ENCODE peak calls at places on chromosomes 2 and 18, in six cellular contexts. One of them, this sample, is unnamed.

GRCh38 chr18:48442761-48443160 is 33.6 kb upstream of the ZBTB7C start:
- DNase-seq in K562: no peak
- DNase-seq in GM12891: no peak
- DNase-seq in H1: no peak
- DNase-seq in GM12878: no peak
- DNase-seq in HepG2: no peak
- DNase-seq in this sample: no peak

GRCh38 chr2:10384089-10384734 is 63.9 kb downstream of the ODC1 start:
- DNase-seq in K562: no peak
- DNase-seq in GM12891: no peak
- DNase-seq in H1: no peak
- DNase-seq in GM12878: no peak
- DNase-seq in HepG2: no peak
- DNase-seq in this sample: no peak

GRCh38 chr2:62783679-62784078 is 78.2 kb downstream of the EHBP1 start:
- DNase-seq in K562: no peak
- DNase-seq in GM12891: no peak
- DNase-seq in H1: no peak
- DNase-seq in GM12878: no peak
- DNase-seq in HepG2: no peak
- DNase-seq in this sample: no peak

GRCh38 chr2:151828143-151828889 is at the start of gene ARL5A:
- DNase-seq in K562: peak; percentile 99
- DNase-seq in GM12891: peak; percentile 74
- DNase-seq in H1: peak; percentile 97
- DNase-seq in GM12878: peak; percentile 92
- DNase-seq in HepG2: peak; percentile 95
- DNase-seq in this sample: peak; percentile 79

GRCh38 chr18:72119082-72119481 is 425.1 kb downstream of the CBLN2 start:
- DNase-seq in K562: no peak
- DNase-seq in GM12891: no peak
- DNase-seq in H1: no peak
- DNase-seq in GM12878: no peak
- DNase-seq in HepG2: no peak
- DNase-seq in this sample: no peak

GRCh38 chr2:23495661-23496114 is 110.7 kb downstream of the KLHL29 start:
- DNase-seq in K562: no peak
- DNase-seq in GM12891: no peak
- DNase-seq in H1: no peak
- DNase-seq in GM12878: no peak
- DNase-seq in HepG2: no peak
- DNase-seq in this sample: no peak

GRCh38 chr2:81304154-81304830 is 999.7 kb upstream of the LRRTM1 start:
- DNase-seq in K562: no peak
- DNase-seq in GM12891: no peak
- DNase-seq in H1: no peak
- DNase-seq in GM12878: no peak
- DNase-seq in HepG2: no peak
- DNase-seq in this sample: no peak

GRCh38 chr2:231554748-231555545 is 24.7 kb upstream of the NMUR1 start:
- DNase-seq in K562: no peak
- DNase-seq in GM12891: no peak
- DNase-seq in H1: no peak
- DNase-seq in GM12878: no peak
- DNase-seq in HepG2: no peak
- DNase-seq in this sample: no peak

GRCh38 chr2:213108308-213108707 is 43.1 kb downstream of the IKZF2 start:
- DNase-seq in K562: no peak
- DNase-seq in GM12891: no peak
- DNase-seq in H1: no peak
- DNase-seq in GM12878: no peak
- DNase-seq in HepG2: no peak
- DNase-seq in this sample: no peak

GRCh38 chr18:54973046-54973445 is 13.8 kb upstream of the CCDC68 start:
- DNase-seq in K562: no peak
- DNase-seq in GM12891: no peak
- DNase-seq in H1: no peak
- DNase-seq in GM12878: no peak
- DNase-seq in HepG2: no peak
- DNase-seq in this sample: no peak

GRCh38 chr2:85405076-85405402 is 5.1 kb downstream of the CAPG start:
- DNase-seq in K562: no peak
- DNase-seq in GM12891: no peak
- DNase-seq in H1: no peak
- DNase-seq in GM12878: no peak
- DNase-seq in HepG2: no peak
- DNase-seq in this sample: no peak

GRCh38 chr2:85410584-85411404 is 628 bp upstream of the CAPG start:
- DNase-seq in K562: no peak
- DNase-seq in GM12891: no peak
- DNase-seq in H1: no peak
- DNase-seq in GM12878: no peak
- DNase-seq in HepG2: peak; percentile 28
- DNase-seq in this sample: no peak

GRCh38 chr2:85413592-85414421 is 3.6 kb upstream of the CAPG start:
- DNase-seq in K562: peak; percentile 90
- DNase-seq in GM12891: no peak
- DNase-seq in H1: peak; percentile 71
- DNase-seq in GM12878: no peak
- DNase-seq in HepG2: no peak
- DNase-seq in this sample: no peak

GRCh38 chr2:85411405-85411748 is 1.2 kb upstream of the CAPG start:
- DNase-seq in K562: no peak
- DNase-seq in GM12891: no peak
- DNase-seq in H1: no peak
- DNase-seq in GM12878: no peak
- DNase-seq in HepG2: no peak
- DNase-seq in this sample: no peak

DNA sequence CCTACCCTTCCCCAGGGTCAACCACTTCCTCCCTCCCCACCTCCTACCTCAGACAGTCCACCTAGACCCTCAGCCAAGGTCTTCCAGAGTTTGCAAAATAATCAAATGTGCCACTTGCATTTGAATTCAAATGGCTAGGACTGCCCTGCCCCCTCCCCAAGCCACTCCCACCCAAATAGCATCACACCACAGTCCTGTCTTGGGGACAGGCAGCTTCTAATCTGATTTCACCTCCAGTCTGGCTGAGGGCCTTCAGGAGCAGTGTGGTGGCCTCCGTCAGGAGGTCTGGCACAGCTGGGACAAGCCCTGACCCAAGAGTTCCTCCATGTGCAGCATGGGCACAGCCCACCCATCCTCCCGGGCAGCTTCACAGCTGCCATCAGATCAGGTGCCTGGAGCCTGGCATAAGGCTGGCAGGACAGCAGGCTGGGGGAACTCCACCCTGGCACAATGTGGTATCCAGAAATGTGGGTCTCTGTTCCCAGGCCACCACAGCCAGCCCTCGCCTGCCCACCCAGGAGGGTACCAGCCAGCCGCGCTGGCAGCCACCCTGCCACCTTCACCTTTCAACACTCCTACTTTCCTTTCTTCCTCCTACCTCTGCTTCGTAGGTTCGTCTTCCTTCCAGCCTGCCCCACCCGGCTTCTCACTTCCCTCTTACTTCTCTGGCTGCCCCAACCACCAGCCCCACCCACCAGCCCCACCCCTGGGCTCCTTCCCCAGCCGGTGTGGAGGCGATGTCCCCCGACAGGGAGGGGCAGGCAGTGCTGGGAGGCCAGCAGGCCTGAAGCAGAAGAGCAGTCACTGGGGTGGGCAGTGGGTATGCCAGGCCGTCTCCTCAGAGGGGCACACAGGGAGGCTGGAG is at the start of gene CAPG:
- DNase-seq in K562: peak; percentile 79
- DNase-seq in GM12891: peak; percentile 75
- DNase-seq in H1: peak; percentile 53
- DNase-seq in GM12878: no peak
- DNase-seq in HepG2: no peak
- DNase-seq in this sample: peak; percentile 83
- TF ChIP-seq POLR2A in K562: no peak
- TF ChIP-seq POLR2A in GM12891: no peak
- TF ChIP-seq POLR2A in H1: no peak
- TF ChIP-seq POLR2A in GM12878: no peak
- TF ChIP-seq POLR2A in HepG2: no peak
- TF ChIP-seq POLR2A in this sample: no peak

GRCh38 chr18:21099442-21099841 is 12.2 kb downstream of the ROCK1 start:
- DNase-seq in K562: no peak
- DNase-seq in GM12891: no peak
- DNase-seq in H1: no peak
- DNase-seq in GM12878: no peak
- DNase-seq in HepG2: no peak
- DNase-seq in this sample: no peak

GRCh38 chr18:21101172-21101571 is 10.4 kb downstream of the ROCK1 start:
- DNase-seq in K562: no peak
- DNase-seq in GM12891: no peak
- DNase-seq in H1: no peak
- DNase-seq in GM12878: no peak
- DNase-seq in HepG2: no peak
- DNase-seq in this sample: no peak

GRCh38 chr18:21100678-21101077 is 10.9 kb downstream of the ROCK1 start:
- DNase-seq in K562: no peak
- DNase-seq in GM12891: no peak
- DNase-seq in H1: no peak
- DNase-seq in GM12878: no peak
- DNase-seq in HepG2: no peak
- DNase-seq in this sample: no peak

GRCh38 chr18:21096760-21097159 is 14.9 kb downstream of the ROCK1 start:
- DNase-seq in K562: no peak
- DNase-seq in GM12891: no peak
- DNase-seq in H1: no peak
- DNase-seq in GM12878: no peak
- DNase-seq in HepG2: no peak
- DNase-seq in this sample: no peak

DNA sequence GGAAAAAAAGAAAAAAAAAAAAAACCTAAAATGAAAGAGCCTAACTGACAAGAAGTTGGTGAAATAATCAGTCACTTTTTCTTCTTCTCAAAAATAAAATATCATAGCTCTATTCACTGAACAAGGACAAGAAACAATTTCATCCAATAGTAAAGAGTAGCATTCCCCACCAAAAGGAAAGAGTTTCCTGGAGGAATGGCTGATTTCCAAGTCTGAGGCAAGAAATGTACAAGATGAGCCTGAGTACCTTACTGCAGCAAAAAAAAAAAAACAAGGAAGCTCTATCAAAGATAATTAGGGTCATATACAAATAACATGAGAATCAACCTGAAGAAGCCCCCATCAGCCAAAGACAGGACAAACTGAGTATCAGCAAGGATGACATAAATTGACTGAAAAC is 11.5 kb downstream of the ROCK1 start:
- DNase-seq in K562: no peak
- DNase-seq in GM12891: no peak
- DNase-seq in H1: no peak
- DNase-seq in GM12878: no peak
- DNase-seq in HepG2: no peak
- DNase-seq in this sample: no peak
- TF ChIP-seq TAF1 in K562: no peak
- TF ChIP-seq TAF1 in GM12891: no peak
- TF ChIP-seq TAF1 in H1: no peak
- TF ChIP-seq TAF1 in GM12878: no peak
- TF ChIP-seq TAF1 in HepG2: no peak
- TF ChIP-seq TAF1 in this sample: no peak

DNA sequence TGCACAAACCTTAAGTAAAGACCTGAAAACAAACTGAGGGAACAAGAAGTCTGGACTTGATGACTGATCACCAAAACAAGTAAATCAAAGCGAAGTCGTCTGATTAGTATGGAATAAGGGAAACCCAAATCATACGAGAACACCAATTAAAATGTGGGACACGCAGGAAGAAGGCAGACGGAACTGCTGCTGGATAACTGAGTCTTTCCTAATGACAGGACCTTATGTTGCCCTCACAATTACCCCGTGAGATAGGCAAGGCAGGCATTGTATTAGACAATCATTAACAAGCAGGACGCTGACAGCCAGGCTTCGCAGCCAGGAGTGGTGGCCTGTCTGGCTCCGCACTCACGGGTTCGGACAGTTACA is 614 bp upstream of the COQ10B start:
- DNase-seq in K562: no peak
- DNase-seq in GM12891: no peak
- DNase-seq in H1: no peak
- DNase-seq in GM12878: no peak
- DNase-seq in HepG2: no peak
- DNase-seq in this sample: no peak
- TF ChIP-seq POLR2A in K562: peak; percentile 55
- TF ChIP-seq POLR2A in GM12891: no peak
- TF ChIP-seq POLR2A in H1: no peak
- TF ChIP-seq POLR2A in GM12878: no peak
- TF ChIP-seq POLR2A in HepG2: peak; percentile 70
- TF ChIP-seq POLR2A in this sample: no peak

GRCh38 chr2:233353769-233354499 is at the start of gene DGKD:
- DNase-seq in K562: peak; percentile 90
- DNase-seq in GM12891: peak; percentile 82
- DNase-seq in H1: peak; percentile 84
- DNase-seq in GM12878: no peak
- DNase-seq in HepG2: peak; percentile 79
- DNase-seq in this sample: peak; percentile 85
- TF ChIP-seq TAF1 in K562: no peak
- TF ChIP-seq TAF1 in GM12891: peak; percentile 40
- TF ChIP-seq TAF1 in H1: no peak
- TF ChIP-seq TAF1 in GM12878: peak; percentile 61
- TF ChIP-seq TAF1 in HepG2: peak; percentile 17
- TF ChIP-seq TAF1 in this sample: no peak

GRCh38 chr2:46569061-46569560 is 89.7 kb downstream of the TMEM247 start:
- DNase-seq in K562: no peak
- DNase-seq in GM12891: peak; percentile 23
- DNase-seq in H1: no peak
- DNase-seq in GM12878: peak; percentile 82
- DNase-seq in HepG2: no peak
- DNase-seq in this sample: no peak
- TF ChIP-seq POLR2A in K562: no peak
- TF ChIP-seq POLR2A in GM12891: peak; percentile 49
- TF ChIP-seq POLR2A in H1: no peak
- TF ChIP-seq POLR2A in GM12878: peak; percentile 63
- TF ChIP-seq POLR2A in HepG2: no peak
- TF ChIP-seq POLR2A in this sample: peak; percentile 53

DNA sequence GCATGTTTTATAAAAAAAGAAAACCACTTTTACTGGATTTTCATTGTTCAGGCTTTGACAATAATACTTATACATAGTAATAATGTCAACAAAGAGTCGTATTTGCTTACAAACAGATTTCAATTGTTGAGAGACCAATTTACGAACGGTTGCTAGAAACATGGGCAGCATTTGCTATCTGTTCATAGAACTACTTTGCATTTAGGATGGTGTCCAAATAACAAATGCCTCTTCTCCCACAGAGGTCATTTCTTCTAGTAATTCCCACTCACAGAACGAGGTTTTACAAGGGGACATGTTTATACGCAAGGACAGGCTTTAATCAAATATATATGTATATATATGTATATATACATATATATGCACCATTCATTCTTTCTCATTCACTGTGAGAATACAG is 153.6 kb downstream of the RAPGEF4 start:
- DNase-seq in K562: no peak
- DNase-seq in GM12891: no peak
- DNase-seq in H1: no peak
- DNase-seq in GM12878: no peak
- DNase-seq in HepG2: no peak
- DNase-seq in this sample: no peak
- TF ChIP-seq TAF1 in K562: no peak
- TF ChIP-seq TAF1 in GM12891: no peak
- TF ChIP-seq TAF1 in H1: no peak
- TF ChIP-seq TAF1 in GM12878: no peak
- TF ChIP-seq TAF1 in HepG2: no peak
- TF ChIP-seq TAF1 in this sample: no peak

GRCh38 chr2:29108225-29108624 is 7.0 kb upstream of the CLIP4 start:
- DNase-seq in K562: no peak
- DNase-seq in GM12891: no peak
- DNase-seq in H1: no peak
- DNase-seq in GM12878: no peak
- DNase-seq in HepG2: peak; percentile 84
- DNase-seq in this sample: no peak
- TF ChIP-seq POLR2A in K562: no peak
- TF ChIP-seq POLR2A in GM12891: no peak
- TF ChIP-seq POLR2A in H1: no peak
- TF ChIP-seq POLR2A in GM12878: no peak
- TF ChIP-seq POLR2A in HepG2: no peak
- TF ChIP-seq POLR2A in this sample: no peak